ENCODE peak calls at places on chromosomes 2 and 18, in eight cellular contexts. C, D, E, I, A, W, N and M are unnamed samples.

GRCh38 chr2:58923869-58924268 is 682.7 kb upstream of the FANCL start:
- DNase-seq in C (no peak), D (no peak), E (no peak), I (no peak), A (peak; percentile 95), W (no peak), N (peak; percentile 93), M (peak; percentile 80)

GRCh38 chr2:76737607-76738006 is 784.6 kb downstream of the LRRTM4 start:
- DNase-seq in C (no peak), D (no peak), E (no peak), I (no peak), A (no peak), W (no peak), N (no peak), M (no peak)

GRCh38 chr18:59180150-59180845 is 39.7 kb upstream of the GRP start:
- DNase-seq in C (no peak), D (no peak), E (no peak), I (no peak), A (peak; percentile 61), W (no peak), N (peak; percentile 51), M (no peak)

GRCh38 chr2:4662161-4662779 is 958.9 kb downstream of the DCDC2C start:
- DNase-seq in C (no peak), D (no peak), E (no peak), I (no peak), A (peak; percentile 0), W (no peak), N (no peak), M (no peak)

GRCh38 chr2:10436711-10437110 is 11.4 kb downstream of the ODC1 start:
- DNase-seq in C (no peak), D (no peak), E (no peak), I (no peak), A (no peak), W (no peak), N (no peak), M (no peak)

GRCh38 chr2:86275384-86275799 is 62.0 kb downstream of the REEP1 start:
- DNase-seq in C (no peak), D (no peak), E (no peak), I (no peak), A (no peak), W (no peak), N (no peak), M (no peak)

GRCh38 chr2:44954306-44954901 is 12.9 kb downstream of the SIX3 start:
- DNase-seq in C (no peak), D (no peak), E (no peak), I (no peak), A (no peak), W (no peak), N (no peak), M (no peak)

GRCh38 chr2:119436993-119437772 is 5.5 kb downstream of the TMEM37 start:
- DNase-seq in C (no peak), D (no peak), E (no peak), I (no peak), A (no peak), W (no peak), N (no peak), M (no peak)

GRCh38 chr18:63567276-63567675 is 19.9 kb upstream of the SERPINB13 start:
- DNase-seq in C (no peak), D (no peak), E (no peak), I (no peak), A (no peak), W (no peak), N (no peak), M (no peak)

GRCh38 chr2:17620280-17620679 is 79.8 kb downstream of the VSNL1 start:
- DNase-seq in C (no peak), D (no peak), E (no peak), I (peak; percentile 73), A (peak; percentile 84), W (no peak), N (peak; percentile 71), M (peak; percentile 82)

GRCh38 chr2:16960579-16960978 is 294.9 kb upstream of the CYRIA start:
- DNase-seq in C (no peak), D (no peak), E (no peak), I (no peak), A (no peak), W (no peak), N (no peak), M (no peak)

GRCh38 chr2:40321224-40321623 is 130.7 kb downstream of the SLC8A1 start:
- DNase-seq in C (no peak), D (no peak), E (no peak), I (no peak), A (no peak), W (no peak), N (no peak), M (no peak)

GRCh38 chr18:34857310-34857709 is 147.2 kb downstream of the DTNA start:
- DNase-seq in C (no peak), D (no peak), E (no peak), I (no peak), A (no peak), W (no peak), N (no peak), M (no peak)

GRCh38 chr2:236129935-236130334 is 38.3 kb downstream of the GBX2 start:
- DNase-seq in C (no peak), D (no peak), E (no peak), I (no peak), A (no peak), W (no peak), N (no peak), M (no peak)

GRCh38 chr18:3418083-3418482 is 31.9 kb upstream of the TGIF1 start:
- DNase-seq in C (no peak), D (no peak), E (no peak), I (no peak), A (no peak), W (no peak), N (no peak), M (no peak)

GRCh38 chr2:72278046-72278445 is 130.4 kb upstream of the CYP26B1 start:
- DNase-seq in C (no peak), D (no peak), E (no peak), I (no peak), A (peak; percentile 85), W (no peak), N (peak; percentile 81), M (peak; percentile 24)

GRCh38 chr2:201881731-201882130 is 75.4 kb downstream of the CDK15 start:
- DNase-seq in C (no peak), D (no peak), E (no peak), I (no peak), A (no peak), W (no peak), N (no peak), M (peak; percentile 15)

GRCh38 chr2:170533156-170533555 is 182.0 kb upstream of the SP5 start:
- DNase-seq in C (no peak), D (no peak), E (no peak), I (no peak), A (no peak), W (no peak), N (no peak), M (no peak)

GRCh38 chr2:234492687-234493086 is 4.2 kb downstream of the ARL4C start:
- DNase-seq in C (no peak), D (no peak), E (no peak), I (no peak), A (no peak), W (no peak), N (no peak), M (no peak)

GRCh38 chr2:175027755-175028154 is 22.6 kb upstream of the CHN1 start:
- DNase-seq in C (no peak), D (no peak), E (no peak), I (no peak), A (no peak), W (no peak), N (no peak), M (no peak)
- H3K27ac ChIP-seq in C (peak overlapping the region; percentile 68), D (no peak overlapping the region), E (no peak overlapping the region), I (peak overlapping the region; percentile 39), A (no peak overlapping the region), W (no peak overlapping the region), N (no peak overlapping the region), M (no peak overlapping the region)

DNA sequence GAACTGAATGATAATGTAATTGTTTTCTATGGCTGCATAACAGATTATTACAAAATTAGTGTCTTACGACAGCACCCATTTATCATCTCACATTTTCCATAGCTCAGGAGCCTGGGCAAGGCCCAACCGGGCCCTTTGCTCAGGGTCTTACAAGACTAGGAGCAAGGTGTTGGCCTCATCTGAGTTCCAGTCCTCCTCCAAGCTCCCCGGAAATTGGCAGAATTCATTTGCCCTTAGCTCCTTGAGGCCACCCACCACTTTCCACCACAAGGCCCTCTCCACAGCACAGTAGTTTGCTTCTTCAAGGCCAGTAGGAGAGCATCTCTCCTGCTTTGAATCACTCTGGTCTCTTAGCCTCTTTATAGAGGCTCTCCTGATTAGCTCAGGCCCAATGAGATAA is 89.2 kb upstream of the SALL3 start:
- DNase-seq in C (no peak), D (no peak), E (no peak), I (no peak), A (no peak), W (no peak), N (no peak), M (no peak)
- H3K4me3 ChIP-seq in C (no peak overlapping the region), D (no peak overlapping the region), E (no peak overlapping the region), I (no peak overlapping the region), A (no peak overlapping the region), W (no peak overlapping the region), N (no peak overlapping the region), M (no peak overlapping the region)

DNA sequence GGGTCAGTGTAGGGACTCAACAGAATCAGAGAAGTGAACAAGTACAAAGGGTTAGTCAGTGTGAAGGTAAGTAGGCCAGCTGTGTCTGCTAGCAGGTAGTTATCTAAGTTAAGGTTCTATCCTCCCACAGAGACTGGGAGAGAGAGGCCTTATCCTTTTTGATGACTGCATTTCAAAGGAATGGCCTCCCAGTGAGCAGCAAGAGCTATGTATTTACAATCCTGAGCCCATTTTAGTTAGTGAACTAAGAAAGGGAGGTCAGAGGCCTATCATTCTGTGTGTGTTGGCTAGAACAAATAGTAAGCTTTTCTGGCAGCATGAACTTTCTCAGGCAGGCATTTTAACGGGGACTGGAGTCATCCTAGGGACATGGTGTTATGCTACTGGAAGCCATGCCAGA is 182.9 kb downstream of the VWC2L start:
- DNase-seq in C (no peak), D (peak; percentile 27), E (peak; percentile 74), I (no peak), A (peak; percentile 92), W (peak; percentile 49), N (peak; percentile 89), M (peak; percentile 71)
- H3K27ac ChIP-seq in C (no peak overlapping the region), D (no peak overlapping the region), E (no peak overlapping the region), I (no peak overlapping the region), A (no peak overlapping the region), W (no peak overlapping the region), N (peak overlapping the region; percentile 71), M (peak overlapping the region; percentile 64)

GRCh38 chr18:33201509-33201926 is 239.0 kb downstream of the CCDC178 start:
- DNase-seq in C (no peak), D (no peak), E (peak; percentile 72), I (no peak), A (peak; percentile 39), W (peak; percentile 5), N (peak; percentile 32), M (no peak)
- H3K4me3 ChIP-seq in C (no peak overlapping the region), D (no peak overlapping the region), E (no peak overlapping the region), I (no peak overlapping the region), A (no peak overlapping the region), W (no peak overlapping the region), N (peak overlapping the region; percentile 37), M (no peak overlapping the region)